ENCODE peak calls at places on chromosomes 13 and 19, in ten cellular contexts. R, U, E, M, Y, D, K, X, H and Z are unnamed samples.

GRCh38 chr19:15469513-15470297 is 5.4 kb upstream of the RASAL3 start:
- DNase-seq in X (no peak), H (no peak), R (no peak), Y (no peak), M (no peak), U (no peak), E (no peak), K (peak; percentile 41), D (no peak), Z (no peak)

GRCh38 chr13:36074659-36075058 is 56.5 kb downstream of the DCLK1 start:
- DNase-seq in M (no peak), Y (no peak), U (no peak), E (no peak), K (no peak), H (no peak), X (no peak), R (no peak), D (no peak), Z (no peak)

GRCh38 chr13:112066624-112067004 is 335 bp upstream of the SOX1 start:
- DNase-seq in K (peak; percentile 95), U (no peak), X (peak; percentile 96), Y (no peak), D (no peak), E (peak; percentile 17), H (no peak), M (no peak), R (no peak), Z (no peak)

GRCh38 chr19:41023193-41023592 is 32.1 kb downstream of the CYP2B6 start:
- DNase-seq in X (no peak), M (peak; percentile 12), E (no peak), D (no peak), H (no peak), R (no peak), Y (no peak), U (no peak), K (peak; percentile 20), Z (no peak)

GRCh38 chr13:63190219-63190618 is 1774.6 kb upstream of the PCDH20 start:
- DNase-seq in E (no peak), M (no peak), K (no peak), U (no peak), X (no peak), R (no peak), D (no peak), Y (no peak), H (no peak), Z (no peak)

GRCh38 chr13:40622761-40623160 is 43.7 kb downstream of the FOXO1 start:
- DNase-seq in R (no peak), Y (no peak), X (no peak), H (no peak), U (no peak), K (no peak), E (peak; percentile 43), D (no peak), M (no peak), Z (no peak)

GRCh38 chr19:35459414-35460082 is 11.5 kb downstream of the FFAR2 start:
- DNase-seq in M (no peak), H (no peak), X (no peak), D (no peak), U (no peak), R (no peak), E (no peak), K (no peak), Y (no peak), Z (no peak)

GRCh38 chr13:113064534-113065405 is 40.8 kb upstream of the F7 start:
- DNase-seq in E (no peak), U (no peak), D (no peak), K (peak; percentile 81), Y (peak; percentile 69), H (peak; percentile 3), X (no peak), R (no peak), M (no peak), Z (peak; percentile 62)

GRCh38 chr13:46345866-46346265 is 41.2 kb downstream of the RUBCNL start:
- DNase-seq in X (no peak), R (no peak), Y (peak; percentile 35), D (no peak), K (no peak), H (no peak), E (no peak), M (no peak), U (no peak), Z (no peak)

GRCh38 chr13:52599037-52599852 is 43.0 kb upstream of the HNRNPA1L2 start:
- DNase-seq in M (no peak), H (peak; percentile 17), E (peak; percentile 68), Y (peak; percentile 41), D (no peak), U (no peak), X (peak; percentile 42), K (peak; percentile 30), R (no peak), Z (peak; percentile 87)

GRCh38 chr19:28956971-28957370 is 256.0 kb downstream of the UQCRFS1 start:
- DNase-seq in Y (no peak), M (no peak), D (no peak), R (no peak), X (no peak), K (no peak), U (no peak), E (no peak), H (no peak), Z (no peak)

GRCh38 chr13:83178008-83178407 is 704.3 kb downstream of the SLITRK1 start:
- DNase-seq in M (no peak), H (no peak), K (no peak), D (no peak), X (no peak), E (no peak), U (no peak), R (no peak), Y (no peak), Z (no peak)

GRCh38 chr19:17615889-17616685 is 60.6 kb downstream of the COLGALT1 start:
- DNase-seq in D (no peak), E (no peak), Y (no peak), X (no peak), R (no peak), H (no peak), U (no peak), M (no peak), K (peak; percentile 29), Z (no peak)

GRCh38 chr13:106450991-106451390 is 84.5 kb downstream of the EFNB2 start:
- DNase-seq in D (no peak), X (no peak), E (no peak), U (no peak), Y (no peak), M (no peak), H (no peak), K (no peak), R (no peak), Z (no peak)

GRCh38 chr13:41542281-41542680 is 84.9 kb downstream of the RGCC start:
- DNase-seq in X (no peak), M (no peak), E (no peak), H (no peak), Y (no peak), R (no peak), U (no peak), K (no peak), D (no peak), Z (no peak)

GRCh38 chr13:34507630-34508029 is 434.4 kb upstream of the NBEA start:
- DNase-seq in H (no peak), U (no peak), D (peak; percentile 16), K (no peak), R (no peak), M (no peak), E (no peak), Y (no peak), X (no peak), Z (no peak)

GRCh38 chr13:110593430-110594130 is 21.8 kb upstream of the NAXD start:
- DNase-seq in X (peak; percentile 40), D (no peak), R (no peak), H (no peak), M (no peak), U (no peak), E (peak; percentile 70), K (peak; percentile 25), Y (peak; percentile 71), Z (peak; percentile 64)

GRCh38 chr13:109162248-109163051 is 533.0 kb downstream of the MYO16 start:
- DNase-seq in X (peak; percentile 42), K (peak; percentile 23), M (no peak), E (peak; percentile 94), D (no peak), H (no peak), Y (no peak), R (no peak), U (no peak), Z (peak; percentile 28)

GRCh38 chr13:19881641-19882040 is 18.2 kb upstream of the ZMYM5 start:
- DNase-seq in U (no peak), D (no peak), M (no peak), E (no peak), H (no peak), X (no peak), Y (no peak), K (no peak), R (no peak), Z (no peak)

GRCh38 chr13:98576215-98576945 is 527 bp downstream of the STK24 start:
- DNase-seq in D (no peak), H (no peak), R (no peak), U (peak; percentile 71), E (peak; percentile 75), M (peak; percentile 87), X (no peak), K (peak; percentile 34), Y (peak; percentile 37), Z (peak; percentile 61)

GRCh38 chr19:48221628-48222027 is 34.1 kb downstream of the CARD8 start:
- DNase-seq in U (no peak), H (no peak), R (no peak), M (no peak), E (no peak), X (no peak), K (no peak), D (no peak), Y (no peak), Z (no peak)

GRCh38 chr13:26335158-26335557 is 81.2 kb downstream of the CDK8 start:
- DNase-seq in M (no peak), U (no peak), D (no peak), R (no peak), H (no peak), X (no peak), E (no peak), Y (no peak), K (no peak), Z (no peak)

GRCh38 chr13:36736119-36736726 is 62.4 kb downstream of the SERTM1 start:
- DNase-seq in R (peak; percentile 18), E (peak; percentile 66), X (peak; percentile 9), K (peak; percentile 15), D (peak; percentile 18), M (no peak), Y (peak; percentile 64), H (peak; percentile 43), U (no peak), Z (peak; percentile 62)

GRCh38 chr19:57934820-57935665 is at the start of gene ZNF418:
- DNase-seq in U (peak; percentile 68), Y (peak; percentile 82), D (no peak), R (peak; percentile 67), X (no peak), M (no peak), K (peak; percentile 82), E (peak; percentile 90), H (peak; percentile 53), Z (no peak)